ENCODE peak calls at places on chromosomes 1 and 21, in seven cellular contexts. Q is breast epithelium; G is fibroblast of lung; W is PC-9; N is effector memory CD4-positive, alpha-beta T cell; L is K562; U is HepG2. K is an unnamed sample. For H3K27me3 and H3K4me1, the result is how much of the 10 kb centered on the place peaks cover.

GRCh38 chr1:57024855-57025254 is 59.0 kb upstream of the C8B start:
- DNase-seq in G (no peak), L (no peak), Q (no peak), U (no peak), W (no peak), N (no peak), K (no peak)

GRCh38 chr1:179955731-179956130 is 1.1 kb downstream of the CEP350 start:
- DNase-seq in N (no peak), L (no peak), W (no peak), U (no peak), G (no peak), Q (no peak), K (no peak)

GRCh38 chr21:39612233-39613028 is at the start of gene B3GALT5:
- DNase-seq in N (no peak), L (no peak), G (peak), U (no peak), Q (no peak), W (no peak), K (no peak)

GRCh38 chr1:241998950-241999495 is at the start of gene MAP1LC3C:
- DNase-seq in N (no peak), L (no peak), U (no peak), G (peak), W (no peak), Q (no peak), K (no peak)

GRCh38 chr1:200317236-200317635 is 92.6 kb downstream of the ZNF281 start:
- DNase-seq in L (no peak), U (no peak), G (peak), N (no peak), W (peak), Q (no peak), K (no peak)

GRCh38 chr21:46532080-46532479 is 72.8 kb downstream of the S100B start:
- DNase-seq in N (no peak), G (no peak), L (no peak), Q (no peak), W (no peak), U (no peak), K (no peak)

GRCh38 chr1:65762081-65762862 is 30.4 kb upstream of the PDE4B start:
- DNase-seq in U (no peak), W (peak), G (no peak), L (no peak), Q (no peak), N (no peak), K (no peak)

GRCh38 chr1:70204578-70204977 is 801 bp downstream of the LRRC40 start:
- DNase-seq in G (peak), Q (no peak), W (no peak), U (no peak), L (no peak), N (no peak), K (no peak)

GRCh38 chr21:15140321-15141019 is 75.7 kb upstream of the NRIP1 start:
- DNase-seq in N (no peak), U (peak), L (no peak), W (no peak), G (no peak), Q (no peak), K (no peak)

GRCh38 chr1:173056355-173056754 is 5.6 kb upstream of the TNFSF18 start:
- DNase-seq in N (no peak), U (no peak), W (peak), G (no peak), Q (no peak), L (no peak), K (no peak)

GRCh38 chr1:54052470-54052933 is 502 bp downstream of the TMEM59 start:
- DNase-seq in W (peak), Q (no peak), G (peak), U (peak), L (peak), N (peak), K (peak)

GRCh38 chr1:23035823-23036452 is 16.7 kb downstream of the KDM1A start:
- DNase-seq in N (no peak), L (no peak), U (no peak), G (no peak), W (no peak), Q (no peak), K (no peak)

GRCh38 chr1:244835276-244836134 is at the start of gene COX20:
- DNase-seq in W (peak), Q (peak), U (peak), L (peak), N (peak), G (peak), K (peak)

GRCh38 chr1:19113362-19114092 is 96.5 kb downstream of the UBR4 start:
- DNase-seq in L (peak), G (peak), N (no peak), Q (no peak), W (peak), U (peak), K (no peak)

GRCh38 chr1:31571340-31572295 is 4.7 kb upstream of the TINAGL1 start:
- DNase-seq in W (no peak), U (no peak), G (no peak), Q (no peak), L (no peak), N (no peak), K (no peak)

GRCh38 chr1:44798481-44799365 is 1.5 kb upstream of the PLK3 start:
- DNase-seq in Q (peak), U (no peak), W (no peak), L (no peak), G (no peak), N (no peak), K (no peak)

GRCh38 chr1:6065093-6065878 is 19.6 kb downstream of the KCNAB2 start:
- DNase-seq in Q (no peak), L (no peak), U (no peak), W (no peak), N (no peak), G (no peak), K (no peak)

GRCh38 chr1:18234790-18235242 is 127.2 kb downstream of the IGSF21 start:
- DNase-seq in N (no peak), U (peak), Q (no peak), W (no peak), G (no peak), L (peak), K (peak)

GRCh38 chr1:226064816-226065248 is 2.3 kb downstream of the H3-3A start:
- DNase-seq in L (no peak), N (peak), U (peak), G (peak), W (no peak), Q (no peak), K (peak)

GRCh38 chr1:224673161-224673560 is 57.0 kb downstream of the CNIH3 start:
- DNase-seq in N (no peak), Q (no peak), W (no peak), U (no peak), G (no peak), L (no peak), K (no peak)

GRCh38 chr21:41837756-41838297 is 41.3 kb downstream of the PRDM15 start:
- DNase-seq in L (no peak), N (no peak), U (no peak), Q (no peak), G (no peak), W (no peak), K (no peak)

GRCh38 chr1:207938016-207938415 is 27.1 kb upstream of the CD34 start:
- DNase-seq in N (no peak), W (no peak), L (no peak), G (peak), U (peak), Q (no peak), K (no peak)

GRCh38 chr1:35001743-35002142 is 16.6 kb upstream of the TMEM35B start:
- DNase-seq in U (no peak), G (peak), L (no peak), W (no peak), N (no peak), Q (no peak), K (no peak)

DNA sequence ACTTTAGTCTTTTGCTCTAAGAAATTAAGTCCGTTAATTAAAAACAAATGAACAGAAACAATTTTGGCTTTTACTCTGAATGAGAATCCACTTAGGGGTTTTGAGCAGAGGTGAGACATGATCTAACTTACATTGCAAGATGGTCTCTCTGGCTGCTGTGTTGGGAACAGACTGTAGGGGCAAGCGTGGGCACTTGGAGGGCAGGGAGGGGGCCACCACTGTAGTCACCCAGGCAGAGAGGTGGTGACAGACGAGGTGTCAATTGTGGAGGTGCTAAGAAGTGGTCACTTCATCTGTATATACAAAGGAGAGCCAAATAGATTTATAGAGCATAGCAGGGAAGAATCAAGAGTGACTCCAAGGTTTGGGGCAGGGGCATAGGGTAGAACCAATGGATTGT is 71.1 kb upstream of the IRF2BP2 start:
- DNase-seq in U (no peak), L (no peak), Q (peak), W (no peak), G (no peak), N (no peak), K (no peak)
- H3K27me3 ChIP-seq in U (under half), L (under half), Q (under half), W (under half), G (under half), N (under half), K (under half)

GRCh38 chr1:209550519-209550918 is 33.0 kb upstream of the CAMK1G start:
- DNase-seq in L (no peak), Q (no peak), N (no peak), G (no peak), U (no peak), W (no peak), K (no peak)

GRCh38 chr1:209546390-209547080 is 37.0 kb upstream of the CAMK1G start:
- DNase-seq in N (no peak), Q (no peak), G (no peak), L (no peak), W (no peak), U (no peak), K (no peak)

GRCh38 chr1:209545423-209545822 is 38.1 kb upstream of the CAMK1G start:
- DNase-seq in U (no peak), Q (no peak), G (no peak), L (no peak), N (no peak), W (no peak), K (no peak)

GRCh38 chr1:209549384-209550001 is 34.0 kb upstream of the CAMK1G start:
- DNase-seq in L (peak), G (no peak), Q (no peak), N (no peak), W (no peak), U (no peak), K (peak)

DNA sequence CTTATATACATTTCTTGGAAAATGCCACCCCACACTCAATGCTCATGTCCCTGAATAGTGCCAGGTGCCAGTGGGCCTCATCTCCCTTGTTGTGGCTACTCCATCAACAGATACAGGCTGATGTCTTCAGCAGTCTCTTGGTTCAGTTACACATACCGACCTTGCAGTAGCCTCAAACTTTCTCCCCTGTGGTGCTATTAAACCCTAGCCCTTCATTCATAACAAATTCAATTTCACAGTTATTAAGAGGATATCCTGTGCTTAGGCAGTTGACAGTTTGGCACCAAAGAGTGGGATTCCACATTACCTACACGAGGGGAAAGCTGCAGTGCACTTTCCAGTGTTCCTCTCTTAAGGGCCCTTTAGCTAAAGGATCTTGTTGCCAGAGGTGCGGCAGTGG is 35.9 kb upstream of the CAMK1G start:
- DNase-seq in W (no peak), U (no peak), N (no peak), Q (no peak), L (no peak), G (no peak), K (no peak)
- H3K4me1 ChIP-seq in W (under half), U (under half), N (under half), Q (under half), L (under half), G (under half), K (under half)

DNA sequence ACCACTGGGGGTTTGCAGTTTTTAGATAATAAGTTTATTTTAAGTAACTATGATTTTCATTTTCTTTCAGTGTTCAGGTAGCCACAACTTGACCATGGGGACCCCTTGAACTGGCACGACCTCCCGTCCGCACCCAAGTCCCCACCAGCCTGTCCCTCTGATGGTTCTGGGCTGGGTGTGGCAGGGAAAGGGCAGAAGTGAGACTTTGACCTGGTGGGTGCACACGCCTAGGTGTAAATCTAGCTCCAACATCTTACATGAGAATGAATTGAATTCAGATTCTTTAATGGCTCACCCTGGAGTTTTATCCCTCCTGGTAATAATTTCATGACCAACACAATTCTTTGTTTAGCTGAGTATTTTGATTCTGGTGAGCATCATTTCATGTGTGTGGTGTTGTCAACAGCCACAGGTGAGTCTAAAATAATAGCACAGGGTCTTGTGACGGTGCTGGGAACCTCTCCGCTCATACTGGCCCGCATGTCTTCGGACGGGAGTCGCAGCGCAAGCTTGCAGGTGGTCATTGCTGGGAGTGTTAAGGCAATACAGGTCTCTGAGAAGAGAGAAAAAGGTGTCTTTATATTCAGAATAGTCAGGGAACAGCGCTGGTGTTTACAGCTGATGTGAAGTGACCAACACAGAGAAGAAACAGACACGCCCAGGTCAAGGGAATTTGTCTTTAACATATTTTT is 50.8 kb upstream of the POFUT2 start:
- DNase-seq in N (no peak), G (no peak), U (no peak), W (no peak), L (no peak), Q (no peak), K (no peak)
- H3K27me3 ChIP-seq in N (under half), G (under half), U (under half), W (under half), L (half or more), Q (under half), K (under half)

GRCh38 chr1:21280011-21280471 is 10.2 kb downstream of the ECE1 start:
- DNase-seq in L (no peak), W (no peak), U (no peak), N (no peak), Q (no peak), G (no peak), K (no peak)
- H3K4me1 ChIP-seq in L (under half), W (under half), U (under half), N (under half), Q (under half), G (under half), K (under half)

GRCh38 chr1:160709715-160710114 is 1.9 kb downstream of the CD48 start:
- DNase-seq in Q (no peak), N (no peak), W (no peak), U (no peak), G (no peak), L (no peak), K (no peak)

GRCh38 chr1:160708118-160708517 is 3.5 kb downstream of the CD48 start:
- DNase-seq in N (no peak), G (no peak), W (no peak), U (no peak), L (no peak), Q (no peak), K (no peak)

GRCh38 chr1:160708821-160709220 is 2.8 kb downstream of the CD48 start:
- DNase-seq in G (no peak), N (no peak), L (no peak), Q (no peak), W (no peak), U (no peak), K (no peak)

GRCh38 chr1:160710531-160711252 is 930 bp downstream of the CD48 start:
- DNase-seq in Q (no peak), W (no peak), G (no peak), N (no peak), L (no peak), U (no peak), K (no peak)

DNA sequence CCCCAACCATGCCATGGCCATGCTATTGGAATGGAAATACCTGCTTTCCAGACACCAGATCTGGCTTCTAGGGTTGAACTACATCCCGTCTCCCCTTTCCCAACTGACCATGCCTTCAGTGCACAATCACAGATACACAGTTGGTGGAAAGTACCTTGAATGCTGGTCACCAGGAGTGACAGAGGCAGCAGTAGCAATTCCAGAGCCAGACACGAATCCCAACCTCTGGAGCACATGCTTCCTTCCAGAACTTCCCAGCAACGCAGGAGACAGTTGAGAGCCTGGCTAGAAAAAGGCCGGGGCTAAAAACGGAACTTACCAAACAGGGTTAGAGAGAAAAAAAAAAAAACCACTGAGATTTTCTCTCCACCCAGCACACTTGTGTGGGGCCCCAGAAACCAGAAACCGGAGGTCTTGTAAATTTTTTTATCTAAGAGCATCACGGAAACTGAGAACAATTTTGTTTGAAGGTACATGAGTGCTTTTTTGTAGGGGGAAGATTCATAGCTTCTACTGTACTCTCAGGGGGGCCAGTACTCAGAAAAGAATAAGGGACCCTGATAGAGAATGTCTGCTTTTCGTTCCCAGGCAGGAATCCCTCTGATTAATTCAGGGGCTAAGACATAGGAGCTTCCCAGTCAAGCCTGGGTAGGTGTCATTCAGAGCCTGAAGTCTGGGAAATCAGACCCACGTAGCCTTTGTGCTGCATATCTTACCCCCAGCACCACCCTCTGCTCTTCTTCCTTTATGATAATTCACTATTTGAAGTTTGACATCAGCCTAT is at the start of gene CD48:
- DNase-seq in L (no peak), N (peak), W (no peak), U (no peak), Q (no peak), G (no peak), K (no peak)
- H3K27me3 ChIP-seq in L (under half), N (under half), W (half or more), U (under half), Q (under half), G (under half), K (under half)

GRCh38 chr1:221562542-221563475 is 179.1 kb downstream of the DUSP10 start:
- DNase-seq in N (no peak), L (no peak), Q (no peak), U (no peak), W (no peak), G (no peak), K (no peak)
- H3K4me1 ChIP-seq in N (under half), L (under half), Q (under half), U (under half), W (under half), G (under half), K (under half)

GRCh38 chr1:232260045-232260444 is 369.9 kb downstream of the SIPA1L2 start:
- DNase-seq in L (no peak), W (no peak), Q (no peak), N (no peak), G (peak), U (no peak), K (no peak)
- H3K27me3 ChIP-seq in L (under half), W (under half), Q (under half), N (under half), G (under half), U (under half), K (under half)

GRCh38 chr1:42935971-42936308 is 22.7 kb downstream of the SLC2A1 start:
- DNase-seq in W (no peak), N (no peak), G (no peak), U (no peak), L (no peak), Q (peak), K (no peak)

GRCh38 chr1:42934541-42935312 is 23.9 kb downstream of the SLC2A1 start:
- DNase-seq in W (no peak), U (no peak), N (no peak), G (no peak), Q (peak), L (no peak), K (no peak)

GRCh38 chr1:42934111-42934510 is 24.6 kb downstream of the SLC2A1 start:
- DNase-seq in Q (no peak), L (no peak), U (no peak), W (no peak), N (no peak), G (no peak), K (no peak)

GRCh38 chr1:42936309-42937078 is 22.2 kb downstream of the SLC2A1 start:
- DNase-seq in U (no peak), W (peak), L (peak), N (peak), G (peak), Q (peak), K (no peak)

GRCh38 chr1:42935313-42935624 is 23.4 kb downstream of the SLC2A1 start:
- DNase-seq in W (no peak), U (no peak), N (no peak), L (no peak), G (no peak), Q (peak), K (no peak)
- H3K4me1 ChIP-seq in W (half or more), U (half or more), N (half or more), L (half or more), G (under half), Q (under half), K (under half)

GRCh38 chr1:156704166-156704711 is 1.1 kb downstream of the CRABP2 start:
- DNase-seq in L (no peak), G (no peak), W (no peak), N (no peak), Q (no peak), U (no peak), K (no peak)

GRCh38 chr1:156704930-156705320 is 458 bp downstream of the CRABP2 start:
- DNase-seq in N (no peak), Q (peak), W (peak), L (no peak), G (peak), U (no peak), K (no peak)

GRCh38 chr1:156705918-156706646 is 699 bp upstream of the CRABP2 start:
- DNase-seq in U (peak), L (peak), N (peak), Q (peak), W (no peak), G (peak), K (peak)

GRCh38 chr1:156706647-156707008 is 1.2 kb upstream of the CRABP2 start:
- DNase-seq in L (peak), U (no peak), G (peak), W (no peak), Q (peak), N (no peak), K (peak)

DNA sequence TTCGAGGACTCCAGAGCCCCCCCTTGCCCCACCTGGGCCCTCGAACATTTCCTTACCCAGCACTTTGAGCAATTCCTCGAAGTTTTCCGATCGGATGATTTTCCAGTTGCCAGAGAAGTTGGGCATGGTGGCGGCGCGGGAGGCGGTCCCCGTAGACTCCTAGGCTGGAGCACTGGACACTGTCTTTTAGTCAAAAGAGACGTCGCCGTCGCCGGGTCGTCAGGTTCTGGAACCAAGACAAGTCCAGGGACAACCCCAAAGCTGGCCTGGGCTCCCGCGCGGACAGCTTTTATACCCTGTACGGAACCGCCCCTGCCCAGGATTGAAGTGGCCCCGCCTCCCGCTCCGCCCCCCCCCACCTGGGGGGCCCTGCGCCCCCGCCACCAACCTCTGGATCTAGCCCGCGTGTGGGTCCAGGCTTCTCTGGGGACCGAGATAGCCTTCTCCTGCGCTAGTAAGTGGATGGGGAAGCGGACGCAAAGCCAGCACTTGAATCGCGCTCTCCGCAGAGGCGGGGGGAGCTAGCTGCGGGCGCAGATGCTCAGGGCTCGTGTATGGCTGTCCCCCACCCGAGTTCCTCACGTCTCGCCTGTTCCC is at the start of gene CRABP2:
- DNase-seq in U (no peak), G (peak), N (no peak), W (no peak), L (peak), Q (no peak), K (peak)
- H3K27me3 ChIP-seq in U (under half), G (under half), N (under half), W (under half), L (under half), Q (under half), K (under half)

K was measured in HAP-1.